ENCODE peak calls at places on chromosomes 13 and 19, in nine cellular contexts. Y is astrocyte, T is HFFc6, O is fibroblast of lung, I is glutamatergic neuron, F is WERI-Rb-1, Q is transverse colon, X is IMR-90, A is progenitor cell of endocrine pancreas. M is an unnamed sample.

GRCh38 chr13:48858122-48858521 is 117.6 kb upstream of the FNDC3A start:
- DNase-seq in Y (no peak), T (no peak), O (no peak), I (no peak), F (no peak), Q (no peak), X (no peak), A (no peak), M (no peak)

GRCh38 chr19:29789007-29789406 is 22.8 kb upstream of the CCNE1 start:
- DNase-seq in Y (no peak), T (no peak), O (no peak), I (no peak), F (no peak), Q (no peak), X (no peak), A (no peak), M (no peak)

GRCh38 chr13:42041684-42042035 is 6.8 kb upstream of the DGKH start:
- DNase-seq in Y (peak; percentile 50), T (peak; percentile 78), O (peak; percentile 59), I (peak; percentile 63), F (peak; percentile 14), Q (peak; percentile 62), X (peak; percentile 63), A (peak; percentile 37), M (peak; percentile 72)

GRCh38 chr19:51139299-51140018 is 2.6 kb upstream of the SIGLEC7 start:
- DNase-seq in Y (no peak), T (no peak), O (no peak), I (no peak), F (no peak), Q (no peak), X (no peak), A (no peak), M (no peak)

GRCh38 chr19:28169168-28169862 is 1043.6 kb downstream of the UQCRFS1 start:
- DNase-seq in Y (no peak), T (no peak), O (no peak), I (no peak), F (peak; percentile 77), Q (no peak), X (no peak), A (no peak), M (no peak)

GRCh38 chr13:45678282-45678681 is 23.8 kb upstream of the CBY2 start:
- DNase-seq in Y (no peak), T (no peak), O (peak; percentile 19), I (no peak), F (no peak), Q (no peak), X (no peak), A (no peak), M (no peak)

GRCh38 chr19:16919496-16919895 is 30.7 kb downstream of the F2RL3 start:
- DNase-seq in Y (no peak), T (no peak), O (no peak), I (no peak), F (no peak), Q (no peak), X (no peak), A (no peak), M (no peak)

GRCh38 chr19:56810260-56810659 is 30.3 kb downstream of the PEG3 start:
- DNase-seq in Y (no peak), T (no peak), O (no peak), I (no peak), F (no peak), Q (no peak), X (no peak), A (no peak), M (no peak)

GRCh38 chr13:99528547-99528946 is 27.3 kb downstream of the TM9SF2 start:
- DNase-seq in Y (no peak), T (no peak), O (no peak), I (no peak), F (peak; percentile 50), Q (no peak), X (no peak), A (no peak), M (no peak)

GRCh38 chr13:101846701-101847100 is 394.2 kb downstream of the ITGBL1 start:
- DNase-seq in Y (no peak), T (no peak), O (no peak), I (no peak), F (no peak), Q (no peak), X (no peak), A (no peak), M (no peak)

GRCh38 chr19:18464646-18465045 is 26.7 kb upstream of the ISYNA1 start:
- DNase-seq in Y (peak; percentile 93), T (peak; percentile 89), O (peak; percentile 94), I (no peak), F (no peak), Q (peak; percentile 79), X (peak; percentile 97), A (no peak), M (peak; percentile 95)

DNA sequence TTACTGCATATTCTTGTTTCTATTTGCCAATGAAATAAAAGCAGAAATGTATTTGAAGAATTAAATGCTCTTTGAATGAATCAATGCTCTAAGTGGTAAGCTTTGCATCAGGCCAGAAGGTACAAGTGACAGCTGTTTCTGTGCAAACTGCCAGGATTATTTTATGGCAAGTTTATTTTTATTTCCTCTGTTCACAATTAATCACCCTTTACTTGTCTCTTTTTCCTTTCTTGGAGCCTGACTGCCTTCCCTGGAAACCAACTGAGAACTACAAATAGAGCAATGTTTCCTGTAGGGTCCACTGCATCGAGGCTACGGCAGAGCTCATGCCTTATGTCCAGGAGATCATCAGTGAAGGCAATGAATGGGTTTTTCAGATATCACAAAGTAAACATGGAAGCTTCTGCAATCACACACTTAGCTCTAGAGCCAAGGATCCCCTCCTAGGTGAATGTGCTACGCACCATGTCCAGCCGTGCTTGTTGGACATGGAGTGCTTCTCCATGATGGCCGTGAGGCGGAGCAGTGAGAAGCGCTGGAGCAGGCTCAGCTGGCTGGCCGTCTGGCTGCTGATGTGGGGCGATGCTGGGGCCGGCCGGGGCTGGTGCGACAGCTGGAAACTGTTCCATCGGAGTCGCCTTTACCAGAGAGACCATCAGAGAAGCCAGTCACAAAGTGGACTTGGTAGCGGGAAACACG is 110.8 kb downstream of the KL start:
- DNase-seq in Y (peak; percentile 52), T (peak; percentile 35), O (peak; percentile 55), I (peak; percentile 32), F (no peak), Q (no peak), X (peak; percentile 65), A (no peak), M (peak; percentile 50)
- TF ChIP-seq CTCF in Y (no peak), T (peak; percentile 37), O (peak; percentile 37), I (no peak), F (no peak), Q (no peak), X (no peak), A (no peak), M (peak; percentile 38)

GRCh38 chr19:2048959-2049740 is 1.9 kb downstream of the MKNK2 start:
- DNase-seq in Y (no peak), T (no peak), O (no peak), I (no peak), F (no peak), Q (no peak), X (no peak), A (no peak), M (no peak)

GRCh38 chr19:2050349-2050990 is 574 bp downstream of the MKNK2 start:
- DNase-seq in Y (no peak), T (no peak), O (no peak), I (no peak), F (no peak), Q (no peak), X (no peak), A (no peak), M (no peak)

GRCh38 chr19:2051771-2052704 is 994 bp upstream of the MKNK2 start:
- DNase-seq in Y (no peak), T (no peak), O (no peak), I (no peak), F (no peak), Q (peak; percentile 73), X (no peak), A (no peak), M (peak; percentile 54)

GRCh38 chr19:2049741-2050348 is 1.2 kb downstream of the MKNK2 start:
- DNase-seq in Y (peak; percentile 64), T (peak; percentile 83), O (peak; percentile 74), I (peak; percentile 68), F (no peak), Q (peak; percentile 90), X (peak; percentile 61), A (no peak), M (peak; percentile 71)

GRCh38 chr19:2050991-2051770 is at the start of gene MKNK2:
- DNase-seq in Y (peak; percentile 35), T (peak; percentile 76), O (peak; percentile 67), I (peak; percentile 96), F (peak; percentile 89), Q (peak; percentile 94), X (peak; percentile 79), A (peak; percentile 97), M (peak; percentile 85)
- TF ChIP-seq CTCF in Y (no peak), T (peak; percentile 81), O (peak; percentile 39), I (peak; percentile 69), F (peak; percentile 75), Q (no peak), X (peak; percentile 81), A (peak; percentile 54), M (peak; percentile 43)

GRCh38 chr13:96988441-96988840 is 5.8 kb downstream of the OXGR1 start:
- DNase-seq in Y (no peak), T (no peak), O (no peak), I (no peak), F (peak; percentile 82), Q (no peak), X (no peak), A (no peak), M (no peak)

GRCh38 chr13:96982672-96983071 is 11.6 kb downstream of the OXGR1 start:
- DNase-seq in Y (no peak), T (no peak), O (peak; percentile 5), I (no peak), F (no peak), Q (no peak), X (no peak), A (no peak), M (peak; percentile 23)

DNA sequence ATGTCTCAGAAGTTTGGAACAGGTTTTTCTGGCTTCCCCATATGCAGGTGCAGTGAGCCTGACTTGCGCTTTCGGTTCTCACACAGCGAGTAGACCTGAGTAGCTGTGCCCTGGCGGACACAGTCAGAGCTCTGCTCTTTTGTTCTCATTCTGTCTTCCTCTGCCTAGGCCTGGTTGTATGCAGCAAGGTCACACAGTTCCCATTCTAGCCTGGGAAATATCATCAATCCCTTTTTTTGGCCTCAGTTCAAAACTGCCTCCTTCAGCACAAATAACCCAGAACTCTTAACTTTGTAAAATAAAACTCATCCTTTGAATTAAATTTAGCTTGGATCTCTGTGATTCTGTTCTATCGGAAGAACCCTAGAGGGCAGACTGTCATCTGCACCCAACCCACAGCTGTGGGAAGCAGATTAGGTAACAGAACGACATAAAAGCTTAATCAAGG is 10.2 kb downstream of the OXGR1 start:
- DNase-seq in Y (no peak), T (no peak), O (no peak), I (peak; percentile 21), F (no peak), Q (peak; percentile 76), X (no peak), A (no peak), M (no peak)
- TF ChIP-seq CTCF in Y (no peak), T (peak; percentile 25), O (no peak), I (peak; percentile 45), F (peak; percentile 5), Q (peak; percentile 67), X (no peak), A (peak; percentile 47), M (peak; percentile 8)

DNA sequence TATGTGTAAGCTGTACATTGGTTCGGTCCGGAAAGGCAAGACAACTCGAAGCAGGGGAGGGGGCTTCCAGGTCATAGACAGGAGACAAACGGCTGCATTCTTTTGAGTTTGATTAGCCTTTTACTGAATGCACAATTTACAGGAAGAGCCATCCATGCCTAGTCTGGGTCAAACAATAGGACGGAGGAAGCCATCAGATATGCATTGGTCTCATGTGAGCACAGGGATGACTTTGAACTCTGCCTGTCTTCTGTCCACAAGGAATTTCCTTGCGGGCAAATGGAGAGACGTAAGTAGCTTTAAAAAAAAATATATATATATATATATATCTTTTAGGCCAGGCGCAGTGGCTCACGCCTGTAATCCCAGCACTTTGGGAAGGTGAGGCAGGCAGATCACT is 1.9 kb upstream of the CCNP start:
- DNase-seq in Y (no peak), T (no peak), O (no peak), I (no peak), F (no peak), Q (no peak), X (no peak), A (no peak), M (no peak)
- TF ChIP-seq CTCF in Y (no peak), T (no peak), O (no peak), I (no peak), F (no peak), Q (no peak), X (no peak), A (no peak), M (no peak)

M was measured in fibroblast of the aortic adventitia.